ENCODE peak calls at places on chromosomes 11 and 22, in six cellular contexts. S, J, C, B, G and H are unnamed samples.

GRCh38 chr11:7417328-7417727 is 68.0 kb upstream of the OLFML1 start:
- DNase-seq in S (no peak), J (no peak), C (no peak), B (no peak), G (peak), H (no peak)

GRCh38 chr11:13183094-13183825 is 94.3 kb upstream of the BMAL1 start:
- DNase-seq in S (no peak), J (no peak), C (no peak), B (no peak), G (peak), H (no peak)

GRCh38 chr11:8127442-8127841 is 41.4 kb downstream of the RIC3 start:
- DNase-seq in S (no peak), J (no peak), C (no peak), B (no peak), G (no peak), H (no peak)

GRCh38 chr22:17436382-17436951 is 67.2 kb downstream of the CECR2 start:
- DNase-seq in S (no peak), J (no peak), C (no peak), B (no peak), G (peak), H (no peak)

GRCh38 chr11:85759915-85760314 is 51.0 kb downstream of the SYTL2 start:
- DNase-seq in S (no peak), J (no peak), C (no peak), B (no peak), G (peak), H (no peak)

GRCh38 chr22:20863356-20863755 is 4.5 kb downstream of the SNAP29 start:
- DNase-seq in S (no peak), J (no peak), C (no peak), B (no peak), G (no peak), H (no peak)

GRCh38 chr11:111665779-111666178 is 63.5 kb downstream of the SIK2 start:
- DNase-seq in S (no peak), J (no peak), C (no peak), B (no peak), G (peak), H (no peak)

GRCh38 chr11:46002146-46002545 is 79.7 kb downstream of the LARGE2 start:
- DNase-seq in S (no peak), J (no peak), C (no peak), B (no peak), G (no peak), H (no peak)

GRCh38 chr22:44363214-44363979 is 50.6 kb upstream of the SHISAL1 start:
- DNase-seq in S (peak), J (no peak), C (peak), B (no peak), G (no peak), H (no peak)

GRCh38 chr11:34387653-34388052 is 29.8 kb upstream of the ABTB2 start:
- DNase-seq in S (no peak), J (no peak), C (no peak), B (no peak), G (no peak), H (no peak)

GRCh38 chr11:133860151-133860550 is 14.8 kb upstream of the SPATA19 start:
- DNase-seq in S (no peak), J (no peak), C (no peak), B (no peak), G (no peak), H (no peak)

GRCh38 chr22:29799217-29799680 is 32.1 kb downstream of the UQCR10 start:
- DNase-seq in S (peak), J (no peak), C (peak), B (no peak), G (no peak), H (peak)

GRCh38 chr11:108092134-108092533 is 29.2 kb upstream of the ACAT1 start:
- DNase-seq in S (no peak), J (no peak), C (no peak), B (no peak), G (no peak), H (no peak)

GRCh38 chr11:108368134-108368533 is 99.2 kb downstream of the C11orf65 start:
- DNase-seq in S (no peak), J (no peak), C (no peak), B (no peak), G (no peak), H (no peak)

GRCh38 chr11:118928870-118929495 is 3.3 kb upstream of the BCL9L start:
- DNase-seq in S (peak), J (no peak), C (peak), B (no peak), G (peak), H (peak)

GRCh38 chr22:47888807-47889206 is 1126.4 kb downstream of the TBC1D22A start:
- DNase-seq in S (no peak), J (no peak), C (no peak), B (no peak), G (no peak), H (no peak)

GRCh38 chr22:30781271-30781875 is 86.7 kb downstream of the OSBP2 start:
- DNase-seq in S (no peak), J (no peak), C (no peak), B (no peak), G (no peak), H (no peak)

GRCh38 chr11:120182357-120182756 is 28.5 kb upstream of the OAF start:
- DNase-seq in S (no peak), J (no peak), C (no peak), B (no peak), G (no peak), H (no peak)

GRCh38 chr11:99422581-99423434 is 402.1 kb downstream of the CNTN5 start:
- DNase-seq in S (no peak), J (no peak), C (no peak), B (no peak), G (peak), H (no peak)

GRCh38 chr11:23556163-23556750 is 696.0 kb upstream of the CCDC179 start:
- DNase-seq in S (no peak), J (no peak), C (no peak), B (no peak), G (peak), H (no peak)

GRCh38 chr11:128764617-128765095 is 70.8 kb downstream of the FLI1 start:
- DNase-seq in S (no peak), J (no peak), C (no peak), B (no peak), G (no peak), H (no peak)

GRCh38 chr11:48051217-48051848 is 71.0 kb downstream of the PTPRJ start:
- DNase-seq in S (no peak), J (no peak), C (no peak), B (no peak), G (no peak), H (no peak)

GRCh38 chr22:27992294-27993165 is 73.5 kb upstream of the PITPNB start:
- DNase-seq in S (peak), J (no peak), C (no peak), B (no peak), G (peak), H (no peak)

GRCh38 chr11:68014157-68014965 is 4.2 kb downstream of the ALDH3B1 start:
- DNase-seq in S (peak), J (no peak), C (peak), B (no peak), G (no peak), H (no peak)

GRCh38 chr22:41311487-41311886 is 10.2 kb downstream of the ZC3H7B start:
- DNase-seq in S (no peak), J (no peak), C (no peak), B (no peak), G (no peak), H (no peak)

GRCh38 chr22:42780070-42780540 is 59.4 kb upstream of the A4GALT start:
- DNase-seq in S (peak), J (peak), C (no peak), B (peak), G (peak), H (no peak)

GRCh38 chr22:40240671-40241070 is 62.9 kb downstream of the TNRC6B start:
- DNase-seq in S (no peak), J (no peak), C (no peak), B (no peak), G (no peak), H (no peak)

GRCh38 chr22:30453731-30454510 is 17.9 kb downstream of the SEC14L3 start:
- DNase-seq in S (no peak), J (no peak), C (no peak), B (no peak), G (peak), H (no peak)

GRCh38 chr11:8964324-8965320 is at the start of gene TMEM9B:
- DNase-seq in S (peak), J (peak), C (peak), B (peak), G (peak), H (peak)

GRCh38 chr11:12377106-12377823 is at the start of gene PARVA:
- DNase-seq in S (peak), J (no peak), C (peak), B (no peak), G (peak), H (no peak)

GRCh38 chr11:39641749-39642148 is 1817.7 kb downstream of the LRRC4C start:
- DNase-seq in S (no peak), J (no peak), C (no peak), B (no peak), G (no peak), H (no peak)

GRCh38 chr22:36658900-36659299 is 44.7 kb downstream of the CACNG2 start:
- DNase-seq in S (no peak), J (no peak), C (no peak), B (no peak), G (no peak), H (no peak)

GRCh38 chr22:36660510-36660840 is 43.1 kb downstream of the CACNG2 start:
- DNase-seq in S (no peak), J (no peak), C (no peak), B (no peak), G (no peak), H (no peak)

GRCh38 chr22:36662981-36663380 is 40.6 kb downstream of the CACNG2 start:
- DNase-seq in S (no peak), J (no peak), C (no peak), B (no peak), G (no peak), H (no peak)

GRCh38 chr22:36660931-36661330 is 42.6 kb downstream of the CACNG2 start:
- DNase-seq in S (no peak), J (no peak), C (no peak), B (no peak), G (no peak), H (no peak)

DNA sequence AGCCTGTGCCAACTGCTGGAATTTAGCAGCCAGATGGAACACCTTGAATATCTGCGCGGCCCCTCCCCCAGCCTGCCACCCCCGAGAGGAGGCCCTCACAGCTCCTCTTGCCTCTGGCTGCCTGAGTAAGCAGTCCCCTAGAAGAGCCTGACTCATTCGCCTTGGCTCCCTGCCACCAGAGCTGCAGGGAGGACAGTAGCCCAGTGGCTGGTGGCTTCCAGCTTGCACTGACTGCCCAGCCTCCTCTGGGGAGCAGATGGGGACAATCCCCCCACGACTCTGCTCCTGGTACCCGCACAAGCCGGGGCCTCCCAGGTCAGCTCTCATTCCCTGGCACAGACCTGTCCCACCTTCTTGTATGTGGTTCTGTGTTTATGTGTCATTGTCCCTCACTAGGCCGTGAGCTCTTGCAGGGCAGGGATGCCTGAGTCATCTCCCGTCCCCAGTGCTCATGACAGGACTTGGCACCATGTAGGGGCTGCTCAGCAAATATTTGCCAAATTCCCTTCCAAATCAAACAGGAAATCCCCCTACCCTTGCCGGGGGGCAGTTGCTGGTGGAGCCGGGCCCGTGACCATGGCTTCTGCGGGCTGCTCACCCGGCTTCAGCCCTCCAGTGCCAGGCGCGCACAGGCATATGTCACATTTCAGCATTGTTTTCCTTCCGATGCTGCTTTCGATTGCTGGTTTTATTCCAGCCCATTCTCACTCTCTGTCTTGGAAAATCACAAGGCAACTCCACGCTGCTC is 43.6 kb downstream of the CACNG2 start:
- DNase-seq in S (peak), J (no peak), C (peak), B (peak), G (no peak), H (peak)
- H3K27ac ChIP-seq in S (peak), J (no peak), C (peak), B (no peak), G (no peak), H (peak)

GRCh38 chr22:19090183-19090582 is 32.0 kb downstream of the DGCR2 start:
- DNase-seq in S (no peak), J (no peak), C (no peak), B (no peak), G (no peak), H (no peak)

GRCh38 chr22:19085233-19086043 is 36.8 kb downstream of the DGCR2 start:
- DNase-seq in S (no peak), J (no peak), C (no peak), B (no peak), G (peak), H (no peak)

GRCh38 chr22:19088866-19089595 is 33.2 kb downstream of the DGCR2 start:
- DNase-seq in S (no peak), J (no peak), C (no peak), B (no peak), G (no peak), H (no peak)

GRCh38 chr22:19086417-19086816 is 35.8 kb downstream of the DGCR2 start:
- DNase-seq in S (no peak), J (no peak), C (no peak), B (no peak), G (no peak), H (no peak)

DNA sequence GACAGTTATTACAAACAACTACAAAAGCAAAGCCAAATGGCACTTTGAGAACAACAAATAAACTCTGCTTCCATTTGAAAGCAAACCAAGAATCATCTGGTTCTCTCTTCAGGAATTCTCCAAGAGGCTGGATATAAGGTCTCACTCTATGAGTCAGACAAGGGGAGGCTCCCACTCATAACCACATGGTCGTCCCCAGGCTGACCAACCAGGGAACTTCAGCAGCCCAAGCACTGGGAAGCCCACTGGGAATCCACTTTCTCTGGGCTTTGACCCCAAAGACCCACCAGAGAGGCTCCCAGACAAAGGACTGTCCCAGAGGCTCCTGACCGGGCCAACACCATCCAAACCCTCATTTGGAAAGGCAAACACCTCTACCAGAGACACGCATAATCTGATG is 35.3 kb downstream of the DGCR2 start:
- DNase-seq in S (no peak), J (no peak), C (no peak), B (no peak), G (no peak), H (no peak)
- H3K27ac ChIP-seq in S (no peak), J (no peak), C (no peak), B (no peak), G (no peak), H (no peak)

DNA sequence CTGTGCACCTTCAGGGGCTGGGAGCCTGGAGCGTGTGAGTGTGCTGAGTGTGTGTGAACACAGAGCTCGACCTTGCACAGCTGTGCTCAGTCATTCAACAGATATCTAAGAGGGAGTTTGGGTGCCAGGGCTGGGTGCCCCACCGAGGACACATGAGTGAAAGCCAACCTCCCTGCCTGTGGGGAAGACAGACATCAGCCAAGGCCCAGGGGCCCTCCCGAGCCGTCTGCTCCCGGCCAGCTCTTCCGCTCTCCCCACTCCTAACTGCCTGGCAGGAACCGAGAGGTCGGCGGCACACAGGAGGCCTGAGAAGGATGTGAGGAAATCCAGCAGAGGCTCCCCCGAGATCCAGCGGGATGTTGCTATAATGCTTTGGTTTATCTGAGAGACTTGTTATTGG is 32.0 kb downstream of the CERK start:
- DNase-seq in S (no peak), J (no peak), C (no peak), B (no peak), G (no peak), H (no peak)
- H3K27ac ChIP-seq in S (no peak), J (no peak), C (no peak), B (no peak), G (no peak), H (no peak)

GRCh38 chr11:69899957-69900821 is 81.0 kb upstream of the FGF3 start:
- DNase-seq in S (no peak), J (no peak), C (peak), B (no peak), G (no peak), H (no peak)
- H3K27ac ChIP-seq in S (no peak), J (no peak), C (peak), B (no peak), G (no peak), H (no peak)

GRCh38 chr11:77129069-77129840 is 1.2 kb downstream of the MYO7A start:
- DNase-seq in S (no peak), J (no peak), C (no peak), B (no peak), G (no peak), H (no peak)

GRCh38 chr11:77127969-77128691 is at the start of gene MYO7A:
- DNase-seq in S (peak), J (no peak), C (peak), B (no peak), G (peak), H (no peak)

GRCh38 chr11:77126861-77127673 is 979 bp upstream of the MYO7A start:
- DNase-seq in S (peak), J (peak), C (peak), B (peak), G (peak), H (no peak)

GRCh38 chr11:77126156-77126775 is 1.8 kb upstream of the MYO7A start:
- DNase-seq in S (no peak), J (no peak), C (no peak), B (no peak), G (peak), H (no peak)

DNA sequence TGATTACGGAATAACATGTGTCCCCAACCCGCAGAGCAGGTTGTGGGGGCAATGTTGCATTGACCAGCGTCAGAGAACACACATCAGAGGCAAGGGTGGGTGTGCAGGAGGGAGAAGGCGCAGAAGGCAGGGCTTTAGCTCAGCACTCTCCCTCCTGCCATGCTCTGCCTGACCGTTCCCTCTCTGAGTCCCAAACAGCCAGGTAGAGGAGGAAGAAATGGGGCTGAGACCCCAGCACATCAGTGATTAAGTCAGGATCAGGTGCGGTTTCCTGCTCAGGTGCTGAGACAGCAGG is 425 bp upstream of the MYO7A start:
- DNase-seq in S (no peak), J (no peak), C (no peak), B (no peak), G (peak), H (no peak)
- H3K27ac ChIP-seq in S (no peak), J (no peak), C (no peak), B (no peak), G (no peak), H (no peak)

DNA sequence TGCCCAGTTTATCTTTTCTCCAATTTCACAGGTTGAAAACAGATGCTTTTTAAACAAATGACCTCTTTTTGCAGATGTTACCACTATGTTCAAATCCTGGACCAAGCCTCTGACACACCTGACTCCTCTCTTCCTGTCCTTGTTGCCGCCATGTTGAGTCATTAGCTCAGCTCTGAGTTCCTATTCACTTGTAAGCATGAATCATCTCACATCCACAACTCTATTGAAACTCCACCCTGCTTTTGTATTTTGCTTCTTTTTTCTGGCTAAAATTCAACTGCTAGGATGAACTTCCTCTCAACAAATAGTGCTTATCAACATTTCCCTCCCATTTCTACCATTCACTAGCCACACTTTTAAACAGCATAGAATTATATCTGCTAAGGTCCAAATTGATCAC is 4.1 kb downstream of the JOSD1 start:
- DNase-seq in S (no peak), J (no peak), C (no peak), B (peak), G (no peak), H (no peak)
- H3K27ac ChIP-seq in S (peak), J (no peak), C (peak), B (no peak), G (no peak), H (no peak)